ENCODE peak calls at places on chromosomes 16 and 17, in nine cellular contexts. One of them, this sample, is unnamed.
A peak's percentile ranks its signal among the peaks of the same experiment; 100 is the strongest.

GRCh38 chr16:30458561-30459394 is 13.1 kb upstream of the SEPHS2 start:
- DNase-seq in NCI-H510A: no peak
- DNase-seq in cardiac muscle cell: no peak
- DNase-seq in lung: peak; percentile 48
- DNase-seq in NCI-H82: no peak
- DNase-seq in NCI-H1105 treated with DMSO at 0.1 percent for 48 hours: no peak
- DNase-seq in stimulated activated CD4-positive, alpha-beta T cell treated with anti-CD3 and anti-CD28 coated beads, TNF-alpha, amount 100 ng/mL, for 48 hours: peak; percentile 81
- DNase-seq in ACHN: no peak
- DNase-seq in substantia nigra: no peak
- DNase-seq in this sample: peak; percentile 55

GRCh38 chr16:89015271-89015859 is 38.4 kb upstream of the CBFA2T3 start:
- DNase-seq in stimulated activated CD4-positive, alpha-beta T cell treated with anti-CD3 and anti-CD28 coated beads, TNF-alpha, amount 100 ng/mL, for 48 hours: no peak
- DNase-seq in NCI-H510A: no peak
- DNase-seq in ACHN: no peak
- DNase-seq in cardiac muscle cell: no peak
- DNase-seq in NCI-H82: no peak
- DNase-seq in NCI-H1105 treated with DMSO at 0.1 percent for 48 hours: no peak
- DNase-seq in lung: no peak
- DNase-seq in substantia nigra: no peak
- DNase-seq in this sample: no peak

GRCh38 chr16:48318630-48319029 is 66.6 kb downstream of the SIAH1 start:
- DNase-seq in substantia nigra: no peak
- DNase-seq in NCI-H82: no peak
- DNase-seq in stimulated activated CD4-positive, alpha-beta T cell treated with anti-CD3 and anti-CD28 coated beads, TNF-alpha, amount 100 ng/mL, for 48 hours: no peak
- DNase-seq in NCI-H1105 treated with DMSO at 0.1 percent for 48 hours: no peak
- DNase-seq in cardiac muscle cell: no peak
- DNase-seq in lung: no peak
- DNase-seq in NCI-H510A: no peak
- DNase-seq in ACHN: no peak
- DNase-seq in this sample: no peak

GRCh38 chr16:27322858-27323780 is 9.3 kb downstream of the IL4R start:
- DNase-seq in lung: no peak
- DNase-seq in stimulated activated CD4-positive, alpha-beta T cell treated with anti-CD3 and anti-CD28 coated beads, TNF-alpha, amount 100 ng/mL, for 48 hours: no peak
- DNase-seq in NCI-H82: no peak
- DNase-seq in NCI-H510A: no peak
- DNase-seq in cardiac muscle cell: no peak
- DNase-seq in ACHN: no peak
- DNase-seq in NCI-H1105 treated with DMSO at 0.1 percent for 48 hours: no peak
- DNase-seq in substantia nigra: no peak
- DNase-seq in this sample: no peak

GRCh38 chr17:56833023-56833811 is 503 bp downstream of the C17orf67 start:
- DNase-seq in stimulated activated CD4-positive, alpha-beta T cell treated with anti-CD3 and anti-CD28 coated beads, TNF-alpha, amount 100 ng/mL, for 48 hours: peak; percentile 28
- DNase-seq in substantia nigra: peak; percentile 12
- DNase-seq in cardiac muscle cell: peak; percentile 82
- DNase-seq in lung: peak; percentile 42
- DNase-seq in ACHN: peak; percentile 80
- DNase-seq in NCI-H82: peak; percentile 93
- DNase-seq in NCI-H1105 treated with DMSO at 0.1 percent for 48 hours: peak; percentile 68
- DNase-seq in NCI-H510A: peak; percentile 84
- DNase-seq in this sample: peak; percentile 57

GRCh38 chr16:71537643-71538042 is 11.4 kb downstream of the CHST4 start:
- DNase-seq in NCI-H82: peak; percentile 75
- DNase-seq in cardiac muscle cell: peak; percentile 56
- DNase-seq in substantia nigra: peak; percentile 7
- DNase-seq in stimulated activated CD4-positive, alpha-beta T cell treated with anti-CD3 and anti-CD28 coated beads, TNF-alpha, amount 100 ng/mL, for 48 hours: peak; percentile 18
- DNase-seq in NCI-H1105 treated with DMSO at 0.1 percent for 48 hours: peak; percentile 7
- DNase-seq in lung: peak; percentile 33
- DNase-seq in NCI-H510A: no peak
- DNase-seq in ACHN: peak; percentile 59
- DNase-seq in this sample: peak; percentile 44

GRCh38 chr17:55726440-55726839 is 3.8 kb upstream of the TMEM100 start:
- DNase-seq in NCI-H1105 treated with DMSO at 0.1 percent for 48 hours: peak; percentile 27
- DNase-seq in NCI-H82: no peak
- DNase-seq in cardiac muscle cell: no peak
- DNase-seq in stimulated activated CD4-positive, alpha-beta T cell treated with anti-CD3 and anti-CD28 coated beads, TNF-alpha, amount 100 ng/mL, for 48 hours: no peak
- DNase-seq in NCI-H510A: peak; percentile 51
- DNase-seq in ACHN: peak; percentile 28
- DNase-seq in lung: peak; percentile 60
- DNase-seq in substantia nigra: no peak
- DNase-seq in this sample: no peak

GRCh38 chr17:2710804-2711607 is 558 bp downstream of the CLUH start:
- DNase-seq in NCI-H1105 treated with DMSO at 0.1 percent for 48 hours: no peak
- DNase-seq in substantia nigra: no peak
- DNase-seq in lung: peak; percentile 48
- DNase-seq in cardiac muscle cell: peak; percentile 43
- DNase-seq in NCI-H510A: no peak
- DNase-seq in NCI-H82: peak; percentile 48
- DNase-seq in stimulated activated CD4-positive, alpha-beta T cell treated with anti-CD3 and anti-CD28 coated beads, TNF-alpha, amount 100 ng/mL, for 48 hours: no peak
- DNase-seq in ACHN: peak; percentile 55
- DNase-seq in this sample: no peak

GRCh38 chr16:1923299-1924034 is 5.3 kb upstream of the HS3ST6 start:
- DNase-seq in stimulated activated CD4-positive, alpha-beta T cell treated with anti-CD3 and anti-CD28 coated beads, TNF-alpha, amount 100 ng/mL, for 48 hours: no peak
- DNase-seq in NCI-H1105 treated with DMSO at 0.1 percent for 48 hours: no peak
- DNase-seq in cardiac muscle cell: peak; percentile 60
- DNase-seq in NCI-H510A: no peak
- DNase-seq in ACHN: no peak
- DNase-seq in NCI-H82: peak; percentile 92
- DNase-seq in substantia nigra: no peak
- DNase-seq in lung: no peak
- DNase-seq in this sample: no peak

GRCh38 chr16:70803354-70803753 is 2.4 kb upstream of the VAC14 start:
- DNase-seq in NCI-H82: no peak
- DNase-seq in NCI-H510A: no peak
- DNase-seq in ACHN: no peak
- DNase-seq in NCI-H1105 treated with DMSO at 0.1 percent for 48 hours: no peak
- DNase-seq in substantia nigra: no peak
- DNase-seq in lung: no peak
- DNase-seq in stimulated activated CD4-positive, alpha-beta T cell treated with anti-CD3 and anti-CD28 coated beads, TNF-alpha, amount 100 ng/mL, for 48 hours: no peak
- DNase-seq in cardiac muscle cell: no peak
- DNase-seq in this sample: no peak

GRCh38 chr16:67431077-67431804 is at the start of gene HSD11B2:
- DNase-seq in ACHN: peak; percentile 81
- DNase-seq in NCI-H82: peak; percentile 83
- DNase-seq in NCI-H1105 treated with DMSO at 0.1 percent for 48 hours: peak; percentile 51
- DNase-seq in lung: peak; percentile 47
- DNase-seq in stimulated activated CD4-positive, alpha-beta T cell treated with anti-CD3 and anti-CD28 coated beads, TNF-alpha, amount 100 ng/mL, for 48 hours: no peak
- DNase-seq in cardiac muscle cell: peak; percentile 77
- DNase-seq in substantia nigra: peak; percentile 39
- DNase-seq in NCI-H510A: peak; percentile 70
- DNase-seq in this sample: peak; percentile 63

GRCh38 chr17:416293-417206 is 63.9 kb upstream of the RPH3AL start:
- DNase-seq in cardiac muscle cell: no peak
- DNase-seq in NCI-H510A: no peak
- DNase-seq in ACHN: no peak
- DNase-seq in NCI-H1105 treated with DMSO at 0.1 percent for 48 hours: no peak
- DNase-seq in substantia nigra: no peak
- DNase-seq in lung: no peak
- DNase-seq in NCI-H82: no peak
- DNase-seq in stimulated activated CD4-positive, alpha-beta T cell treated with anti-CD3 and anti-CD28 coated beads, TNF-alpha, amount 100 ng/mL, for 48 hours: no peak
- DNase-seq in this sample: no peak

GRCh38 chr16:15811778-15812750 is 44.8 kb downstream of the MYH11 start:
- DNase-seq in substantia nigra: no peak
- DNase-seq in NCI-H82: peak; percentile 88
- DNase-seq in cardiac muscle cell: peak; percentile 94
- DNase-seq in NCI-H1105 treated with DMSO at 0.1 percent for 48 hours: no peak
- DNase-seq in stimulated activated CD4-positive, alpha-beta T cell treated with anti-CD3 and anti-CD28 coated beads, TNF-alpha, amount 100 ng/mL, for 48 hours: no peak
- DNase-seq in lung: no peak
- DNase-seq in ACHN: no peak
- DNase-seq in NCI-H510A: no peak
- DNase-seq in this sample: no peak

GRCh38 chr17:37664214-37664613 is 21.0 kb upstream of the DDX52 start:
- DNase-seq in NCI-H1105 treated with DMSO at 0.1 percent for 48 hours: no peak
- DNase-seq in lung: no peak
- DNase-seq in ACHN: no peak
- DNase-seq in stimulated activated CD4-positive, alpha-beta T cell treated with anti-CD3 and anti-CD28 coated beads, TNF-alpha, amount 100 ng/mL, for 48 hours: no peak
- DNase-seq in NCI-H510A: no peak
- DNase-seq in NCI-H82: no peak
- DNase-seq in substantia nigra: no peak
- DNase-seq in cardiac muscle cell: no peak
- DNase-seq in this sample: no peak

GRCh38 chr16:1890701-1891035 is 18.7 kb upstream of the MEIOB start:
- DNase-seq in lung: no peak
- DNase-seq in cardiac muscle cell: no peak
- DNase-seq in substantia nigra: no peak
- DNase-seq in NCI-H82: no peak
- DNase-seq in NCI-H510A: no peak
- DNase-seq in NCI-H1105 treated with DMSO at 0.1 percent for 48 hours: peak; percentile 6
- DNase-seq in stimulated activated CD4-positive, alpha-beta T cell treated with anti-CD3 and anti-CD28 coated beads, TNF-alpha, amount 100 ng/mL, for 48 hours: no peak
- DNase-seq in ACHN: no peak
- DNase-seq in this sample: no peak

GRCh38 chr17:74271902-74272563 is 2.0 kb upstream of the DNAI2 start:
- DNase-seq in cardiac muscle cell: no peak
- DNase-seq in NCI-H510A: no peak
- DNase-seq in lung: peak; percentile 57
- DNase-seq in substantia nigra: peak; percentile 84
- DNase-seq in NCI-H1105 treated with DMSO at 0.1 percent for 48 hours: no peak
- DNase-seq in stimulated activated CD4-positive, alpha-beta T cell treated with anti-CD3 and anti-CD28 coated beads, TNF-alpha, amount 100 ng/mL, for 48 hours: no peak
- DNase-seq in ACHN: no peak
- DNase-seq in NCI-H82: no peak
- DNase-seq in this sample: no peak

GRCh38 chr17:48551601-48552452 is 6.9 kb upstream of the HOXB2 start:
- DNase-seq in cardiac muscle cell: no peak
- DNase-seq in NCI-H510A: no peak
- DNase-seq in NCI-H1105 treated with DMSO at 0.1 percent for 48 hours: no peak
- DNase-seq in substantia nigra: no peak
- DNase-seq in ACHN: no peak
- DNase-seq in stimulated activated CD4-positive, alpha-beta T cell treated with anti-CD3 and anti-CD28 coated beads, TNF-alpha, amount 100 ng/mL, for 48 hours: no peak
- DNase-seq in lung: no peak
- DNase-seq in NCI-H82: no peak
- DNase-seq in this sample: no peak

GRCh38 chr16:48075398-48075797 is 80.4 kb downstream of the ABCC12 start:
- DNase-seq in NCI-H82: no peak
- DNase-seq in NCI-H1105 treated with DMSO at 0.1 percent for 48 hours: no peak
- DNase-seq in lung: no peak
- DNase-seq in ACHN: no peak
- DNase-seq in cardiac muscle cell: no peak
- DNase-seq in substantia nigra: no peak
- DNase-seq in stimulated activated CD4-positive, alpha-beta T cell treated with anti-CD3 and anti-CD28 coated beads, TNF-alpha, amount 100 ng/mL, for 48 hours: no peak
- DNase-seq in NCI-H510A: no peak
- DNase-seq in this sample: no peak

GRCh38 chr16:27193300-27193990 is 9.9 kb upstream of the KDM8 start:
- DNase-seq in ACHN: no peak
- DNase-seq in stimulated activated CD4-positive, alpha-beta T cell treated with anti-CD3 and anti-CD28 coated beads, TNF-alpha, amount 100 ng/mL, for 48 hours: no peak
- DNase-seq in NCI-H510A: no peak
- DNase-seq in cardiac muscle cell: no peak
- DNase-seq in substantia nigra: no peak
- DNase-seq in NCI-H1105 treated with DMSO at 0.1 percent for 48 hours: no peak
- DNase-seq in NCI-H82: no peak
- DNase-seq in lung: no peak
- DNase-seq in this sample: no peak

GRCh38 chr16:64983983-64984382 is 137.9 kb downstream of the CDH11 start:
- DNase-seq in NCI-H510A: no peak
- DNase-seq in substantia nigra: peak; percentile 33
- DNase-seq in NCI-H1105 treated with DMSO at 0.1 percent for 48 hours: peak; percentile 25
- DNase-seq in NCI-H82: peak; percentile 89
- DNase-seq in stimulated activated CD4-positive, alpha-beta T cell treated with anti-CD3 and anti-CD28 coated beads, TNF-alpha, amount 100 ng/mL, for 48 hours: no peak
- DNase-seq in lung: peak; percentile 29
- DNase-seq in ACHN: peak; percentile 71
- DNase-seq in cardiac muscle cell: peak; percentile 87
- DNase-seq in this sample: peak; percentile 2

GRCh38 chr17:66343531-66344078 is 41.2 kb downstream of the PRKCA start:
- DNase-seq in lung: no peak
- DNase-seq in stimulated activated CD4-positive, alpha-beta T cell treated with anti-CD3 and anti-CD28 coated beads, TNF-alpha, amount 100 ng/mL, for 48 hours: no peak
- DNase-seq in NCI-H82: no peak
- DNase-seq in substantia nigra: no peak
- DNase-seq in cardiac muscle cell: no peak
- DNase-seq in NCI-H1105 treated with DMSO at 0.1 percent for 48 hours: no peak
- DNase-seq in NCI-H510A: no peak
- DNase-seq in ACHN: no peak
- DNase-seq in this sample: no peak

GRCh38 chr17:60091908-60092331 is 13.2 kb upstream of the HEATR6 start:
- DNase-seq in stimulated activated CD4-positive, alpha-beta T cell treated with anti-CD3 and anti-CD28 coated beads, TNF-alpha, amount 100 ng/mL, for 48 hours: no peak
- DNase-seq in lung: no peak
- DNase-seq in NCI-H510A: no peak
- DNase-seq in NCI-H82: no peak
- DNase-seq in cardiac muscle cell: no peak
- DNase-seq in NCI-H1105 treated with DMSO at 0.1 percent for 48 hours: no peak
- DNase-seq in substantia nigra: no peak
- DNase-seq in ACHN: peak; percentile 41
- DNase-seq in this sample: no peak